ENCODE peak calls at places on chromosome 10, in ten cellular contexts. One of them, this sample, is unnamed.

GRCh38 chr10:115772606-115773005 is 500.4 kb downstream of the GFRA1 start:
- DNase-seq in activated CD8-positive, alpha-beta memory T cell treated with anti-CD3 and anti-CD28 coated beads, Interleukin-2, amount 50 U/mL, for 4 hours: no peak
- DNase-seq in CD8-positive, alpha-beta T cell: no peak
- DNase-seq in stimulated activated CD4-positive, alpha-beta T cell treated with anti-CD3 and anti-CD28 coated beads, Interleukin-2, amount 100 ng/mL, for 48 hours: no peak
- DNase-seq in mammary epithelial cell: peak
- DNase-seq in ACHN: peak
- DNase-seq in kidney: no peak
- DNase-seq in smooth muscle cell of the brain vasculature: peak
- DNase-seq in RWPE1: peak
- DNase-seq in BE2C: no peak
- DNase-seq in this sample: no peak

GRCh38 chr10:122387572-122387971 is 13.1 kb downstream of the PLEKHA1 start:
- DNase-seq in BE2C: no peak
- DNase-seq in kidney: no peak
- DNase-seq in mammary epithelial cell: no peak
- DNase-seq in RWPE1: no peak
- DNase-seq in CD8-positive, alpha-beta T cell: no peak
- DNase-seq in ACHN: no peak
- DNase-seq in stimulated activated CD4-positive, alpha-beta T cell treated with anti-CD3 and anti-CD28 coated beads, Interleukin-2, amount 100 ng/mL, for 48 hours: no peak
- DNase-seq in activated CD8-positive, alpha-beta memory T cell treated with anti-CD3 and anti-CD28 coated beads, Interleukin-2, amount 50 U/mL, for 4 hours: no peak
- DNase-seq in smooth muscle cell of the brain vasculature: no peak
- DNase-seq in this sample: no peak

GRCh38 chr10:51180141-51180540 is 105.9 kb downstream of the PRKG1 start:
- DNase-seq in ACHN: no peak
- DNase-seq in BE2C: no peak
- DNase-seq in smooth muscle cell of the brain vasculature: no peak
- DNase-seq in stimulated activated CD4-positive, alpha-beta T cell treated with anti-CD3 and anti-CD28 coated beads, Interleukin-2, amount 100 ng/mL, for 48 hours: no peak
- DNase-seq in kidney: no peak
- DNase-seq in activated CD8-positive, alpha-beta memory T cell treated with anti-CD3 and anti-CD28 coated beads, Interleukin-2, amount 50 U/mL, for 4 hours: no peak
- DNase-seq in RWPE1: no peak
- DNase-seq in CD8-positive, alpha-beta T cell: no peak
- DNase-seq in mammary epithelial cell: no peak
- DNase-seq in this sample: no peak

GRCh38 chr10:121168513-121169216 is 317.5 kb downstream of the WDR11 start:
- DNase-seq in smooth muscle cell of the brain vasculature: no peak
- DNase-seq in stimulated activated CD4-positive, alpha-beta T cell treated with anti-CD3 and anti-CD28 coated beads, Interleukin-2, amount 100 ng/mL, for 48 hours: no peak
- DNase-seq in RWPE1: no peak
- DNase-seq in mammary epithelial cell: no peak
- DNase-seq in BE2C: no peak
- DNase-seq in activated CD8-positive, alpha-beta memory T cell treated with anti-CD3 and anti-CD28 coated beads, Interleukin-2, amount 50 U/mL, for 4 hours: no peak
- DNase-seq in ACHN: no peak
- DNase-seq in CD8-positive, alpha-beta T cell: no peak
- DNase-seq in kidney: no peak
- DNase-seq in this sample: no peak

GRCh38 chr10:75108684-75109458 is 2.6 kb upstream of the SAMD8 start:
- DNase-seq in smooth muscle cell of the brain vasculature: no peak
- DNase-seq in BE2C: peak
- DNase-seq in stimulated activated CD4-positive, alpha-beta T cell treated with anti-CD3 and anti-CD28 coated beads, Interleukin-2, amount 100 ng/mL, for 48 hours: no peak
- DNase-seq in RWPE1: peak
- DNase-seq in mammary epithelial cell: no peak
- DNase-seq in CD8-positive, alpha-beta T cell: no peak
- DNase-seq in ACHN: peak
- DNase-seq in activated CD8-positive, alpha-beta memory T cell treated with anti-CD3 and anti-CD28 coated beads, Interleukin-2, amount 50 U/mL, for 4 hours: no peak
- DNase-seq in kidney: no peak
- DNase-seq in this sample: no peak

GRCh38 chr10:121598261-121599249 is at the start of gene FGFR2:
- DNase-seq in RWPE1: peak
- DNase-seq in CD8-positive, alpha-beta T cell: no peak
- DNase-seq in mammary epithelial cell: peak
- DNase-seq in smooth muscle cell of the brain vasculature: no peak
- DNase-seq in stimulated activated CD4-positive, alpha-beta T cell treated with anti-CD3 and anti-CD28 coated beads, Interleukin-2, amount 100 ng/mL, for 48 hours: no peak
- DNase-seq in ACHN: peak
- DNase-seq in kidney: peak
- DNase-seq in BE2C: peak
- DNase-seq in activated CD8-positive, alpha-beta memory T cell treated with anti-CD3 and anti-CD28 coated beads, Interleukin-2, amount 50 U/mL, for 4 hours: no peak
- DNase-seq in this sample: peak

GRCh38 chr10:17348111-17349008 is 106.0 kb downstream of the ST8SIA6 start:
- DNase-seq in ACHN: no peak
- DNase-seq in activated CD8-positive, alpha-beta memory T cell treated with anti-CD3 and anti-CD28 coated beads, Interleukin-2, amount 50 U/mL, for 4 hours: no peak
- DNase-seq in CD8-positive, alpha-beta T cell: no peak
- DNase-seq in smooth muscle cell of the brain vasculature: peak
- DNase-seq in BE2C: peak
- DNase-seq in mammary epithelial cell: peak
- DNase-seq in kidney: peak
- DNase-seq in RWPE1: peak
- DNase-seq in stimulated activated CD4-positive, alpha-beta T cell treated with anti-CD3 and anti-CD28 coated beads, Interleukin-2, amount 100 ng/mL, for 48 hours: no peak
- DNase-seq in this sample: no peak

GRCh38 chr10:628386-629045 is 61.0 kb downstream of the DIP2C start:
- DNase-seq in kidney: peak
- DNase-seq in mammary epithelial cell: no peak
- DNase-seq in CD8-positive, alpha-beta T cell: no peak
- DNase-seq in smooth muscle cell of the brain vasculature: no peak
- DNase-seq in stimulated activated CD4-positive, alpha-beta T cell treated with anti-CD3 and anti-CD28 coated beads, Interleukin-2, amount 100 ng/mL, for 48 hours: no peak
- DNase-seq in BE2C: peak
- DNase-seq in RWPE1: no peak
- DNase-seq in activated CD8-positive, alpha-beta memory T cell treated with anti-CD3 and anti-CD28 coated beads, Interleukin-2, amount 50 U/mL, for 4 hours: no peak
- DNase-seq in ACHN: no peak
- DNase-seq in this sample: peak

GRCh38 chr10:3010327-3010726 is 57.0 kb upstream of the PFKP start:
- DNase-seq in BE2C: no peak
- DNase-seq in kidney: no peak
- DNase-seq in ACHN: no peak
- DNase-seq in mammary epithelial cell: no peak
- DNase-seq in stimulated activated CD4-positive, alpha-beta T cell treated with anti-CD3 and anti-CD28 coated beads, Interleukin-2, amount 100 ng/mL, for 48 hours: no peak
- DNase-seq in smooth muscle cell of the brain vasculature: no peak
- DNase-seq in CD8-positive, alpha-beta T cell: no peak
- DNase-seq in RWPE1: no peak
- DNase-seq in activated CD8-positive, alpha-beta memory T cell treated with anti-CD3 and anti-CD28 coated beads, Interleukin-2, amount 50 U/mL, for 4 hours: no peak
- DNase-seq in this sample: no peak

GRCh38 chr10:103847909-103848468 is 7.4 kb downstream of the SH3PXD2A start:
- DNase-seq in CD8-positive, alpha-beta T cell: no peak
- DNase-seq in mammary epithelial cell: no peak
- DNase-seq in smooth muscle cell of the brain vasculature: no peak
- DNase-seq in stimulated activated CD4-positive, alpha-beta T cell treated with anti-CD3 and anti-CD28 coated beads, Interleukin-2, amount 100 ng/mL, for 48 hours: no peak
- DNase-seq in activated CD8-positive, alpha-beta memory T cell treated with anti-CD3 and anti-CD28 coated beads, Interleukin-2, amount 50 U/mL, for 4 hours: no peak
- DNase-seq in kidney: no peak
- DNase-seq in ACHN: no peak
- DNase-seq in BE2C: no peak
- DNase-seq in RWPE1: no peak
- DNase-seq in this sample: no peak

GRCh38 chr10:30637881-30638467 is 8.4 kb upstream of the LYZL2 start:
- DNase-seq in CD8-positive, alpha-beta T cell: no peak
- DNase-seq in mammary epithelial cell: peak
- DNase-seq in ACHN: peak
- DNase-seq in smooth muscle cell of the brain vasculature: peak
- DNase-seq in BE2C: no peak
- DNase-seq in stimulated activated CD4-positive, alpha-beta T cell treated with anti-CD3 and anti-CD28 coated beads, Interleukin-2, amount 100 ng/mL, for 48 hours: no peak
- DNase-seq in activated CD8-positive, alpha-beta memory T cell treated with anti-CD3 and anti-CD28 coated beads, Interleukin-2, amount 50 U/mL, for 4 hours: no peak
- DNase-seq in RWPE1: peak
- DNase-seq in kidney: no peak
- DNase-seq in this sample: no peak

GRCh38 chr10:124212702-124213101 is 119.3 kb upstream of the CHST15 start:
- DNase-seq in kidney: no peak
- DNase-seq in stimulated activated CD4-positive, alpha-beta T cell treated with anti-CD3 and anti-CD28 coated beads, Interleukin-2, amount 100 ng/mL, for 48 hours: no peak
- DNase-seq in smooth muscle cell of the brain vasculature: no peak
- DNase-seq in RWPE1: no peak
- DNase-seq in ACHN: no peak
- DNase-seq in mammary epithelial cell: no peak
- DNase-seq in activated CD8-positive, alpha-beta memory T cell treated with anti-CD3 and anti-CD28 coated beads, Interleukin-2, amount 50 U/mL, for 4 hours: no peak
- DNase-seq in CD8-positive, alpha-beta T cell: no peak
- DNase-seq in BE2C: no peak
- DNase-seq in this sample: no peak

GRCh38 chr10:70115948-70116682 is 16.5 kb downstream of the AIFM2 start:
- DNase-seq in smooth muscle cell of the brain vasculature: no peak
- DNase-seq in ACHN: peak
- DNase-seq in activated CD8-positive, alpha-beta memory T cell treated with anti-CD3 and anti-CD28 coated beads, Interleukin-2, amount 50 U/mL, for 4 hours: peak
- DNase-seq in RWPE1: peak
- DNase-seq in CD8-positive, alpha-beta T cell: peak
- DNase-seq in mammary epithelial cell: peak
- DNase-seq in stimulated activated CD4-positive, alpha-beta T cell treated with anti-CD3 and anti-CD28 coated beads, Interleukin-2, amount 100 ng/mL, for 48 hours: peak
- DNase-seq in BE2C: peak
- DNase-seq in kidney: no peak
- DNase-seq in this sample: no peak

This sample was measured in upper lobe of right lung.